ENCODE peak calls at places on chromosomes 16 and 17, in six cellular contexts. One of them, this sample, is unnamed.

GRCh38 chr17:55285340-55286301 is 20.9 kb downstream of the HLF start:
- DNase-seq in Peyer's patch: peak
- DNase-seq in RWPE2: no peak
- DNase-seq in cardiac fibroblast: peak
- DNase-seq in kidney epithelial cell: no peak
- DNase-seq in fibroblast of lung: peak
- DNase-seq in this sample: no peak

GRCh38 chr16:6837722-6838121 is 494.9 kb upstream of the RBFOX1 start:
- DNase-seq in cardiac fibroblast: no peak
- DNase-seq in RWPE2: no peak
- DNase-seq in Peyer's patch: no peak
- DNase-seq in kidney epithelial cell: no peak
- DNase-seq in fibroblast of lung: no peak
- DNase-seq in this sample: no peak

GRCh38 chr17:40560592-40561293 is 4.5 kb downstream of the CCR7 start:
- DNase-seq in Peyer's patch: peak
- DNase-seq in cardiac fibroblast: peak
- DNase-seq in fibroblast of lung: peak
- DNase-seq in RWPE2: no peak
- DNase-seq in kidney epithelial cell: peak
- DNase-seq in this sample: peak

GRCh38 chr16:47578573-47578972 is 117.4 kb downstream of the PHKB start:
- DNase-seq in RWPE2: no peak
- DNase-seq in fibroblast of lung: no peak
- DNase-seq in Peyer's patch: no peak
- DNase-seq in cardiac fibroblast: peak
- DNase-seq in kidney epithelial cell: no peak
- DNase-seq in this sample: no peak

GRCh38 chr17:78621720-78622490 is 44.7 kb upstream of the DNAH17 start:
- DNase-seq in fibroblast of lung: no peak
- DNase-seq in cardiac fibroblast: no peak
- DNase-seq in Peyer's patch: no peak
- DNase-seq in RWPE2: no peak
- DNase-seq in kidney epithelial cell: no peak
- DNase-seq in this sample: no peak

GRCh38 chr16:5665770-5666169 is 568.2 kb upstream of the EEF2KMT start:
- DNase-seq in RWPE2: no peak
- DNase-seq in Peyer's patch: no peak
- DNase-seq in kidney epithelial cell: no peak
- DNase-seq in fibroblast of lung: no peak
- DNase-seq in cardiac fibroblast: no peak
- DNase-seq in this sample: no peak

GRCh38 chr16:48561960-48562393 is 48.0 kb downstream of the N4BP1 start:
- DNase-seq in RWPE2: no peak
- DNase-seq in Peyer's patch: no peak
- DNase-seq in kidney epithelial cell: no peak
- DNase-seq in cardiac fibroblast: peak
- DNase-seq in fibroblast of lung: peak
- DNase-seq in this sample: no peak

GRCh38 chr16:55392701-55393100 is 68.7 kb downstream of the IRX6 start:
- DNase-seq in fibroblast of lung: no peak
- DNase-seq in kidney epithelial cell: no peak
- DNase-seq in RWPE2: no peak
- DNase-seq in Peyer's patch: no peak
- DNase-seq in cardiac fibroblast: no peak
- DNase-seq in this sample: no peak

GRCh38 chr17:3557768-3558583 is at the start of gene TRPV3:
- DNase-seq in fibroblast of lung: no peak
- DNase-seq in cardiac fibroblast: no peak
- DNase-seq in RWPE2: peak
- DNase-seq in kidney epithelial cell: peak
- DNase-seq in Peyer's patch: peak
- DNase-seq in this sample: no peak

GRCh38 chr16:81899601-81900000 is 111.7 kb downstream of the SDR42E1 start:
- DNase-seq in Peyer's patch: no peak
- DNase-seq in fibroblast of lung: no peak
- DNase-seq in cardiac fibroblast: no peak
- DNase-seq in kidney epithelial cell: no peak
- DNase-seq in RWPE2: no peak
- DNase-seq in this sample: no peak

GRCh38 chr17:56222255-56222654 is 69.0 kb downstream of the ANKFN1 start:
- DNase-seq in Peyer's patch: no peak
- DNase-seq in cardiac fibroblast: no peak
- DNase-seq in RWPE2: no peak
- DNase-seq in kidney epithelial cell: no peak
- DNase-seq in fibroblast of lung: no peak
- DNase-seq in this sample: peak

GRCh38 chr16:64138621-64139020 is 983.2 kb downstream of the CDH11 start:
- DNase-seq in RWPE2: no peak
- DNase-seq in kidney epithelial cell: no peak
- DNase-seq in cardiac fibroblast: no peak
- DNase-seq in fibroblast of lung: no peak
- DNase-seq in Peyer's patch: no peak
- DNase-seq in this sample: no peak

GRCh38 chr17:49249292-49249794 is 18.8 kb upstream of the PHOSPHO1 start:
- DNase-seq in cardiac fibroblast: peak
- DNase-seq in fibroblast of lung: peak
- DNase-seq in kidney epithelial cell: no peak
- DNase-seq in Peyer's patch: no peak
- DNase-seq in RWPE2: peak
- DNase-seq in this sample: no peak

GRCh38 chr16:11627822-11628457 is 40.3 kb upstream of the SNN start:
- DNase-seq in RWPE2: peak
- DNase-seq in cardiac fibroblast: peak
- DNase-seq in kidney epithelial cell: peak
- DNase-seq in Peyer's patch: no peak
- DNase-seq in fibroblast of lung: peak
- DNase-seq in this sample: no peak

GRCh38 chr17:33962857-33963655 is 292.0 kb upstream of the CCL2 start:
- DNase-seq in RWPE2: no peak
- DNase-seq in kidney epithelial cell: no peak
- DNase-seq in cardiac fibroblast: no peak
- DNase-seq in fibroblast of lung: no peak
- DNase-seq in Peyer's patch: no peak
- DNase-seq in this sample: no peak

GRCh38 chr17:57588086-57588485 is 157.0 kb downstream of the CCDC182 start:
- DNase-seq in cardiac fibroblast: peak
- DNase-seq in kidney epithelial cell: no peak
- DNase-seq in RWPE2: no peak
- DNase-seq in fibroblast of lung: no peak
- DNase-seq in Peyer's patch: no peak
- DNase-seq in this sample: no peak

GRCh38 chr17:29251969-29252866 is 5.6 kb downstream of the CRYBA1 start:
- DNase-seq in kidney epithelial cell: no peak
- DNase-seq in fibroblast of lung: peak
- DNase-seq in Peyer's patch: no peak
- DNase-seq in RWPE2: no peak
- DNase-seq in cardiac fibroblast: peak
- DNase-seq in this sample: peak

GRCh38 chr17:68319420-68320162 is 28.3 kb downstream of the ARSG start:
- DNase-seq in RWPE2: no peak
- DNase-seq in kidney epithelial cell: no peak
- DNase-seq in fibroblast of lung: no peak
- DNase-seq in cardiac fibroblast: no peak
- DNase-seq in Peyer's patch: no peak
- DNase-seq in this sample: no peak

GRCh38 chr16:19223235-19223847 is 55.3 kb downstream of the SYT17 start:
- DNase-seq in cardiac fibroblast: peak
- DNase-seq in Peyer's patch: peak
- DNase-seq in kidney epithelial cell: no peak
- DNase-seq in fibroblast of lung: no peak
- DNase-seq in RWPE2: no peak
- DNase-seq in this sample: peak

GRCh38 chr16:82195917-82196494 is 26.0 kb upstream of the MPHOSPH6 start:
- DNase-seq in Peyer's patch: no peak
- DNase-seq in fibroblast of lung: peak
- DNase-seq in kidney epithelial cell: no peak
- DNase-seq in RWPE2: no peak
- DNase-seq in cardiac fibroblast: peak
- DNase-seq in this sample: no peak

GRCh38 chr16:8686879-8687278 is 12.5 kb downstream of the ABAT start:
- DNase-seq in Peyer's patch: no peak
- DNase-seq in cardiac fibroblast: no peak
- DNase-seq in RWPE2: no peak
- DNase-seq in fibroblast of lung: no peak
- DNase-seq in kidney epithelial cell: no peak
- DNase-seq in this sample: no peak

GRCh38 chr16:58684001-58684353 is 593 bp downstream of the SLC38A7 start:
- DNase-seq in RWPE2: no peak
- DNase-seq in cardiac fibroblast: peak
- DNase-seq in fibroblast of lung: no peak
- DNase-seq in Peyer's patch: no peak
- DNase-seq in kidney epithelial cell: no peak
- DNase-seq in this sample: no peak

GRCh38 chr17:15908378-15908777 is 36.6 kb upstream of the ADORA2B start:
- DNase-seq in RWPE2: no peak
- DNase-seq in fibroblast of lung: no peak
- DNase-seq in Peyer's patch: no peak
- DNase-seq in cardiac fibroblast: no peak
- DNase-seq in kidney epithelial cell: no peak
- DNase-seq in this sample: no peak

DNA sequence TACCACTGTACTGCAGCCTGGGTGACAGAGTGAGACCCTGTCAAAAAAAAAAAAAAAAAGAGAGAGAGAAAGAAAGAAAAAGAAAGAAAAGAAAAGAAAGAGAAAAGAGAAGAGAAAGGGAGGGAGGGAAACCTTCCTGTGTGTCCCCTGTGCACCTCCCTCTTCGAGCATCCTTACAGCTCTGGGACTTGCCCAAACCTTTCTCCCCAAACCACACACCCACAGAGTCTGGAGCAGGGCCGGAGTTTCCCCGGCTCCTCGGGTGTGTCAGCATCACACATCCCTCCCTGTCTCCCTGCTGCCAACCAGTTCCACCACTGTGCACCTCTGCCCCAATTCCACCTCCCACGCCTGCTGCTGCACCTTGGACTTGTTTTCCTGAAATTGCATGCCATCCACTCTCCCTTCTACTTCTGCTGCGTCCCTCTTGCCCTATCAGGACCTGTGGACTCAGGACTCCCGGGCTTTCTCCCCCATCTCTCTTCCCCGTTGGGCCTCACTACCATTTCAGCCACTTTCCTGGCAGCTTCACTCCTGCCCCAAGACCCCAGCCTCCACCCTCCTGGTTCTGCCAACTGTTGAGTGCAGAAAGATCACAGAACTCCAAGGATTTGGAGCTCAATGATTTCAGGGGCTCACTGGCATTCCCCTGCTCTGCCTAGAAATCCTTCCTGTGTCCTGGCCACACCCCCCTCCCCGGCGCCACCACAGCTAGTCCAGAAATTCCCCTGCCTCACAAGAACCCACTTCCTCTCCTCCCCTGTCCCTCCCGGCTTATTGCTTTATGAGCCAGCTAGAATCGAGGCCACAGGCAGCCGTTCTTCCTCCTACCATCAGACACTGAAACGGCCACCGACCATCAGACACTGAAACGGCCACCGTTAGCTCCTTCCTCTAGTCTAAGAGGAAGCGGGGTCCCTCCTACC is 3.7 kb upstream of the CDK3 start:
- DNase-seq in cardiac fibroblast: peak
- DNase-seq in fibroblast of lung: peak
- DNase-seq in Peyer's patch: peak
- DNase-seq in RWPE2: no peak
- DNase-seq in kidney epithelial cell: peak
- DNase-seq in this sample: peak
- H3K4me3 ChIP-seq in cardiac fibroblast: no peak
- H3K4me3 ChIP-seq in fibroblast of lung: no peak
- H3K4me3 ChIP-seq in Peyer's patch: no peak
- H3K4me3 ChIP-seq in RWPE2: no peak
- H3K4me3 ChIP-seq in kidney epithelial cell: no peak
- H3K4me3 ChIP-seq in this sample: peak

GRCh38 chr16:17944345-17944744 is 392.2 kb downstream of the NPIPA8 start:
- DNase-seq in kidney epithelial cell: no peak
- DNase-seq in Peyer's patch: no peak
- DNase-seq in RWPE2: no peak
- DNase-seq in cardiac fibroblast: no peak
- DNase-seq in fibroblast of lung: no peak
- DNase-seq in this sample: no peak
- H3K4me3 ChIP-seq in kidney epithelial cell: no peak
- H3K4me3 ChIP-seq in Peyer's patch: no peak
- H3K4me3 ChIP-seq in RWPE2: no peak
- H3K4me3 ChIP-seq in cardiac fibroblast: no peak
- H3K4me3 ChIP-seq in fibroblast of lung: no peak
- H3K4me3 ChIP-seq in this sample: no peak

DNA sequence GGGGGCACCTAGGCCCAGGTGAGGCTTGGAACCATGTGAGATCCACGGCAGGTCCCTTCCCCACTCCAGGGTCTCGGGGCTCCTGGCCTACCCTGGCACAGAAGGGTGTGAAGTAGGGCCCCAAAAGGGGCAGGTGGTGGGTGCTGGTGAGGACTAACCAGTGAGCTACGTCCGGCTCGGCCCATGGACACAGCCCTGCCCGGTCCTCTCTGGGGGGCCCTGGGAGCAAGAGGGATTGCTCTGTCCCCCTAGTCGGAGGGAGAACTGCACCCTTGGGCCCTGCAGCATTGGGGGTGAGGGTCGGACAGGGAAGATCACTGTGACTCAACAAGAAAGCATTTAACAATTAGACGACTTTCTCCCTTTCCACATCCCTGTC is 2.9 kb downstream of the ENPP7 start:
- DNase-seq in fibroblast of lung: no peak
- DNase-seq in kidney epithelial cell: no peak
- DNase-seq in Peyer's patch: no peak
- DNase-seq in RWPE2: no peak
- DNase-seq in cardiac fibroblast: no peak
- DNase-seq in this sample: no peak
- H3K4me3 ChIP-seq in fibroblast of lung: no peak
- H3K4me3 ChIP-seq in kidney epithelial cell: no peak
- H3K4me3 ChIP-seq in Peyer's patch: no peak
- H3K4me3 ChIP-seq in RWPE2: no peak
- H3K4me3 ChIP-seq in cardiac fibroblast: no peak
- H3K4me3 ChIP-seq in this sample: no peak

GRCh38 chr17:51455931-51456330 is 195.6 kb downstream of the UTP18 start:
- DNase-seq in fibroblast of lung: no peak
- DNase-seq in cardiac fibroblast: no peak
- DNase-seq in kidney epithelial cell: no peak
- DNase-seq in RWPE2: no peak
- DNase-seq in Peyer's patch: no peak
- DNase-seq in this sample: no peak

GRCh38 chr17:51456942-51457341 is 196.6 kb downstream of the UTP18 start:
- DNase-seq in cardiac fibroblast: no peak
- DNase-seq in Peyer's patch: no peak
- DNase-seq in fibroblast of lung: no peak
- DNase-seq in kidney epithelial cell: no peak
- DNase-seq in RWPE2: no peak
- DNase-seq in this sample: no peak

GRCh38 chr17:51467336-51467735 is 207.0 kb downstream of the UTP18 start:
- DNase-seq in fibroblast of lung: no peak
- DNase-seq in Peyer's patch: no peak
- DNase-seq in kidney epithelial cell: no peak
- DNase-seq in RWPE2: no peak
- DNase-seq in cardiac fibroblast: no peak
- DNase-seq in this sample: no peak

GRCh38 chr17:51461578-51462004 is 201.2 kb downstream of the UTP18 start:
- DNase-seq in Peyer's patch: peak
- DNase-seq in kidney epithelial cell: no peak
- DNase-seq in RWPE2: no peak
- DNase-seq in cardiac fibroblast: peak
- DNase-seq in fibroblast of lung: peak
- DNase-seq in this sample: peak
- H3K4me3 ChIP-seq in Peyer's patch: no peak
- H3K4me3 ChIP-seq in kidney epithelial cell: no peak
- H3K4me3 ChIP-seq in RWPE2: no peak
- H3K4me3 ChIP-seq in cardiac fibroblast: no peak
- H3K4me3 ChIP-seq in fibroblast of lung: no peak
- H3K4me3 ChIP-seq in this sample: no peak

GRCh38 chr16:1152651-1153259 is at the start of gene CACNA1H:
- DNase-seq in cardiac fibroblast: no peak
- DNase-seq in RWPE2: no peak
- DNase-seq in kidney epithelial cell: no peak
- DNase-seq in fibroblast of lung: no peak
- DNase-seq in Peyer's patch: no peak
- DNase-seq in this sample: peak
- H3K4me3 ChIP-seq in cardiac fibroblast: peak
- H3K4me3 ChIP-seq in RWPE2: no peak
- H3K4me3 ChIP-seq in kidney epithelial cell: peak
- H3K4me3 ChIP-seq in fibroblast of lung: no peak
- H3K4me3 ChIP-seq in Peyer's patch: peak
- H3K4me3 ChIP-seq in this sample: peak